ENCODE peak calls at places on chromosome 2, in four cellular contexts. R, B, E and D are unnamed samples.

GRCh38 chr2:208501217-208501616 is 94.6 kb downstream of the PTH2R start:
- DNase-seq in R (no peak), B (no peak), E (no peak), D (no peak)

GRCh38 chr2:53985646-53986045 is 14.9 kb upstream of the PSME4 start:
- DNase-seq in R (no peak), B (no peak), E (no peak), D (no peak)

GRCh38 chr2:15675456-15676195 is 84.0 kb downstream of the DDX1 start:
- DNase-seq in R (no peak), B (no peak), E (no peak), D (no peak)

GRCh38 chr2:38522754-38523349 is 79.9 kb downstream of the HNRNPLL start:
- DNase-seq in R (no peak), B (no peak), E (no peak), D (no peak)

GRCh38 chr2:57443985-57444501 is 602.6 kb upstream of the VRK2 start:
- DNase-seq in R (no peak), B (no peak), E (no peak), D (no peak)

GRCh38 chr2:96832751-96833507 is 10.9 kb downstream of the ANKRD23 start:
- DNase-seq in R (peak; percentile 75), B (no peak), E (peak; percentile 73), D (no peak)

GRCh38 chr2:210445116-210445707 is 31.3 kb downstream of the LANCL1 start:
- DNase-seq in R (peak; percentile 48), B (no peak), E (no peak), D (no peak)

GRCh38 chr2:141055526-141055925 is 1075.3 kb downstream of the LRP1B start:
- DNase-seq in R (peak; percentile 59), B (no peak), E (no peak), D (no peak)

DNA sequence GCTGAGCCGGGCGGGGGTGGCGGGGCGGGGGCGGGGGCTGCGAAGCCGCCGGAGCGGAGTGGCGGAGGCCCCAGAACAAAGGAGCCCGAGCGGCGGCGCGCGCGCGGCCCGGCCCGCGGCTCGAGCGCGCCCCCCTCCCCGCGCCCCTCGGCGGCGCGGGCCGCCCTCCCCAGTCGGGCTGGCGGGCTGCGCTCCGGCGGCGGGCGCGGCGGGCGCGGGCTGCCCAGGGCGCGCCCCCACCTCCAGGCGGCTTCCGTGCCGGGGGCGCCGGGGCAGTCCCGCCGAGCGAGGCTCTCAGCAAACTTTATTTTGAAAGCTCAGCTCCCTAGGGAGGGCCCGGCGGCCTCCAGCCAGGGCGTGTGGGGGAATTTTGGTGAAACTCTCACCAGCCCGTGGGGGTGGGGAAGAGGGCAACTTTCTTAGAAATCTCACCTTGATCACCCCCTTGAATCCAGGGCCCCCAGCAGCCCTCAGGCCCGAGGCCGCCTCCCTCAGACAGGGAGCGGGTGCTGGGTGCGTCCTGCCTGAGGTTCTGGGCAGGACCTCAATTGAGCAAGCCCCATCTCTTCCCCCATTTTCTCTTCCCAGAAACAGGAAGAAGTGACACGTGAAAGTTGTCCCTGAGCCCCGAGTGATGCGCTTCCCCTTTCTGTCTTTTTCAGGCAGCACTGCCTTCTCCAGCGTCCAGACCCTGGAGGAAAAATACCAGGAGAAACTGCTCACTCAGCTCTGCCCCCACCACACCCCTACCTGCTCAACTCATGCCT is 791 bp downstream of the TET3 start:
- DNase-seq in R (no peak), B (peak; percentile 72), E (no peak), D (no peak)
- H3K4me1 ChIP-seq in R (peaks cover 12% of the 10 kb centered on the region), B (peaks cover 75% of the 10 kb centered on the region), E (peaks cover 60% of the 10 kb centered on the region), D (peaks cover 51% of the 10 kb centered on the region)

DNA sequence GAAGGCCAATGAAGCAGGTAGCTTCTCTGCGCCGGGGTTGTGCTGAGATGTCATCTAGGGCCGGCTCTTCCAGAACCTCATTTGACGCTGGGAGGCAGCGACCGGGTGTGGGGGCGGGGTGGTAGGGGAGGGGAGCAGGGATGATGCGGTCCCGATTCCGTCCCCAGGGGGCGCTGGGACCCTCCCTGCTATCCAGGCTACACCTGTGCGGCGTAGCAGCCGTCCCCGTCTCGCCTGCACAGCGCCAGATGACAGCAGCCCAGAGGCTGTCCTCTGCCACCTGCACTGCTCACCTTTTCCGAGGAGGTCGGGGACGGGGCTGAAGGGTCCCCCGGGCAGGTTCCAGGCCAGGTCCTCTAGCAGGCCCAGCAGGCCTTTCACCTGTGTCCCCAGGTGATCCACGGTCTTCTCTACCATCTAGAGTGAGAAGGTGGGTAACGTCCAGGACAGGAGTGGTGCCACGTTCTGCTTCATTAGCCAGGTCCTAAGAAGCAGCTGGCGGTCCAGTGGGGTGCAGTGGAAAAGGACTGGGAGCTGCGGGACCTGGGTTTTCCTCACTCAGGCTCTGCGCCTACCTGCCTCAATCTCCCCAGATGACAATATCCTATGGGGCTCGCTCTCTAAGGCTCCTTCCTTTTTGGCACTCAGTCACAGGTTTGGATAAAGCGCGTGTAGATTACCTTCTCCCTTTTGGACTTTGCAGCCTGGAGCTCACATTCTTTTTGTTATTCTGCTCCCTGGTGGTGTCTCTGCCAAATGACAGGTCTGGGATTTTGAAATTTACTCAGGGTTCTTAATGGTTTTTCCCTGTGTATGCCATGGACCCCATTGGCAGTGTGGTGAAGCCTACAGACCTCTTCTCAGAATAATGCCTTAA is 56.0 kb upstream of the RAB6C start:
- DNase-seq in R (peak; percentile 51), B (no peak), E (no peak), D (no peak)
- TF ChIP-seq CTCF in R (peak; percentile 61), B (peak; percentile 46), E (peak; percentile 59), D (peak; percentile 47)

DNA sequence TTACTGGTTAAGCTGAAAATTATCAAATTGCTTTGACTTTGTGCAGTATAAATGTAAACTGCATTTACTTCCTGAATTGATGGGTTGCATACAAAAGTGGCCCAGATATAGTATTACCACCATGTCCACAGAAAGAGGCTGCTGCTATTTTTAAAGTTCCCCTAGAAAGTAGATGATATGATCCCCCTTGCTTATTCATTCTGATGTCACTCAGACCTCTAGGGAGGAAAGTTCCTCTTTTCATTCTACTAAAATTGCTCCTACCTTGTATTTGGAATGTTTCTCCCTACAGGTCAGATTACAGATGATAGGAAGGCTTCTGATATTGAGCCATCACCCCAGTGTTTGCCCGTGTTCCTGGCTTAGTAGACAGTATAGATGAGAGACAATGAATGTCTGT is 247.6 kb upstream of the TNP1 start:
- DNase-seq in R (no peak), B (no peak), E (no peak), D (no peak)
- H3K4me1 ChIP-seq in R (peaks cover 14% of the 10 kb centered on the region), B (no peaks in the 10 kb centered on the region), E (peaks cover 2% of the 10 kb centered on the region), D (peaks cover 51% of the 10 kb centered on the region)

GRCh38 chr2:100949377-100949776 is 52.7 kb upstream of the RPL31 start:
- DNase-seq in R (peak; percentile 15), B (no peak), E (no peak), D (no peak)

GRCh38 chr2:100945930-100946607 is 56.0 kb upstream of the RPL31 start:
- DNase-seq in R (no peak), B (no peak), E (no peak), D (no peak)

GRCh38 chr2:100945433-100945740 is 56.7 kb upstream of the RPL31 start:
- DNase-seq in R (no peak), B (no peak), E (no peak), D (no peak)

GRCh38 chr2:100952512-100952911 is 49.6 kb upstream of the RPL31 start:
- DNase-seq in R (no peak), B (no peak), E (no peak), D (no peak)

GRCh38 chr2:100948965-100949364 is 53.1 kb upstream of the RPL31 start:
- DNase-seq in R (no peak), B (no peak), E (no peak), D (no peak)
- TF ChIP-seq CTCF in R (no peak), B (no peak), E (no peak), D (no peak)

GRCh38 chr2:138997849-138998517 is 217.8 kb upstream of the NXPH2 start:
- DNase-seq in R (no peak), B (no peak), E (no peak), D (no peak)

GRCh38 chr2:138994502-138994901 is 214.3 kb upstream of the NXPH2 start:
- DNase-seq in R (no peak), B (no peak), E (no peak), D (no peak)

GRCh38 chr2:138997346-138997745 is 217.2 kb upstream of the NXPH2 start:
- DNase-seq in R (no peak), B (no peak), E (no peak), D (no peak)

DNA sequence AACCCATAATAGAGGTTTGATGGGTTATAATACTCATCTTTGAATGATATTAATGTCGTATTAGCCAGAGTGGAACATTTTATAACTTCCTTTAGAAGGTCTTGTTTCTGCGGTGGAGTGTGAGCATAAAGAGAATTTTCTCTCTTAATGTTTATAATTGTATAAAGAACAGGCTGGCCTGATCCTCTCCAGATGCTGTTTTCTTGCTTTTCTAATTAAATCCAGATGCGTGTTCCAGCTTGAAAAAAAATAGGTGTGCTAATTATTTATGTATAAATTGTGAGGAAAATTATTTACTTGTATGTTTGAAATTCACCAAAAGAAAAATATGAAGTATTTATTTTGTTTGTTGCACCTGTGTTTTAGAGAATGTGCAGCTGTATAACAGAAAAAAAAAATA is 219.9 kb upstream of the NXPH2 start:
- DNase-seq in R (no peak), B (no peak), E (no peak), D (no peak)
- H3K4me1 ChIP-seq in R (no peaks in the 10 kb centered on the region), B (no peaks in the 10 kb centered on the region), E (no peaks in the 10 kb centered on the region), D (peaks cover 11% of the 10 kb centered on the region)

GRCh38 chr2:14137643-14138042 is 494.9 kb upstream of the LRATD1 start:
- DNase-seq in R (no peak), B (no peak), E (no peak), D (no peak)
- TF ChIP-seq CTCF in R (peak; percentile 7), B (no peak), E (peak; percentile 33), D (peak; percentile 10)

GRCh38 chr2:239238839-239239606 is 161.8 kb downstream of the HDAC4 start:
- DNase-seq in R (no peak), B (peak; percentile 42), E (no peak), D (no peak)
- H3K4me1 ChIP-seq in R (peaks cover 13% of the 10 kb centered on the region), B (peaks cover 9% of the 10 kb centered on the region), E (peaks cover 28% of the 10 kb centered on the region), D (no peaks in the 10 kb centered on the region)

GRCh38 chr2:74564222-74564621 is 9.7 kb downstream of the DOK1 start:
- DNase-seq in R (no peak), B (no peak), E (no peak), D (no peak)
- TF ChIP-seq CTCF in R (no peak), B (no peak), E (no peak), D (no peak)

DNA sequence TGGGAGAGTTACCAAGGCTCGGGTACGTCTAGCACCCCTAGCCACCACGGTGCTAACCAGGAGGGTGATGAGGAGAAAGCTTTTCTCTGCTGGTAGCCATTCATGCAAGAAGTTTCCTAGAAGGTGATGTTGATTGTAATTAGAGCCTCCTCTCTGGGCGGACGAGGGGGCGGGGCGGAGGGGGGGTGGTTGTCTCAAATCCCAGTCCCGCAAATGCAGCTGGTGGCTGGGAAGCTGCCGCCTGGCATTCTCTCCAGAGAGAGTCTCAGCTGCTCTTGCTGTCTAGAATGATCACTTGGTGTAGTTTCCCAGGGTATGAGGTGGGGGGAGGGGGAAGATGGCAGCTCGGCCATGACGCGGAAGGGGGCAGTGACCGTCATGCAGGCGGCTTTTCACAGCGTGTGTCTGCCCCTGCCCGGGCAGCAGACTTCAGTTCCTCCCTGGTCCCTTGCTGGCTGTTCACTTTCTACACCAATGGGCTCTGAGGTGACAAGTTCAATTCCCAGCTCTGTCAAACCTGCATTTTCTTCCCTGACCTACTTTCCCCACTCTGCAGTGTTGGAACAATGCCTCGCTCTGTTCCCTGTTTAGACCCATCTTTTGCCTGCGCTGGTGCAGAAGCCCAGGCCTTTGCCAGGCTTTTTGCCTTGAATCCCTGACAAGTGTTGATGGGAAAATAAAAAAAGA is 61.5 kb upstream of the KLF7 start:
- DNase-seq in R (peak; percentile 65), B (no peak), E (peak; percentile 12), D (no peak)
- H3K4me1 ChIP-seq in R (peaks cover 2% of the 10 kb centered on the region), B (peaks cover 17% of the 10 kb centered on the region), E (peaks cover 26% of the 10 kb centered on the region), D (peaks cover 19% of the 10 kb centered on the region)